ENCODE peak calls at places on chromosomes 11 and 22, in ten cellular contexts. One of them, this sample, is unnamed.
A peak's percentile ranks its signal among the peaks of the same experiment; 100 is the strongest.

GRCh38 chr11:82842019-82842418 is 58.2 kb downstream of the PRCP start:
- DNase-seq in AG04450: no peak
- DNase-seq in left ventricle myocardium inferior: no peak
- DNase-seq in endodermal cell: no peak
- DNase-seq in K562: no peak
- DNase-seq in lower leg skin: no peak
- DNase-seq in tibial nerve: no peak
- DNase-seq in AG09309: no peak
- DNase-seq in AG10803: no peak
- DNase-seq in right lobe of liver: no peak
- DNase-seq in this sample: no peak

GRCh38 chr11:86414032-86414431 is 39.3 kb downstream of the CCDC81 start:
- DNase-seq in tibial nerve: no peak
- DNase-seq in AG04450: no peak
- DNase-seq in endodermal cell: no peak
- DNase-seq in AG09309: no peak
- DNase-seq in right lobe of liver: no peak
- DNase-seq in AG10803: no peak
- DNase-seq in K562: no peak
- DNase-seq in lower leg skin: no peak
- DNase-seq in left ventricle myocardium inferior: no peak
- DNase-seq in this sample: no peak

GRCh38 chr22:17201285-17201945 is 17.8 kb downstream of the ADA2 start:
- DNase-seq in right lobe of liver: no peak
- DNase-seq in left ventricle myocardium inferior: no peak
- DNase-seq in AG09309: no peak
- DNase-seq in tibial nerve: no peak
- DNase-seq in AG04450: no peak
- DNase-seq in K562: peak; percentile 30
- DNase-seq in endodermal cell: peak; percentile 58
- DNase-seq in AG10803: peak; percentile 29
- DNase-seq in lower leg skin: no peak
- DNase-seq in this sample: no peak

GRCh38 chr22:46102159-46102558 is 48.2 kb upstream of the PPARA start:
- DNase-seq in AG10803: no peak
- DNase-seq in AG04450: no peak
- DNase-seq in endodermal cell: no peak
- DNase-seq in left ventricle myocardium inferior: no peak
- DNase-seq in lower leg skin: no peak
- DNase-seq in right lobe of liver: no peak
- DNase-seq in AG09309: no peak
- DNase-seq in tibial nerve: no peak
- DNase-seq in K562: no peak
- DNase-seq in this sample: no peak

GRCh38 chr22:43437871-43438475 is 26.2 kb downstream of the MPPED1 start:
- DNase-seq in left ventricle myocardium inferior: no peak
- DNase-seq in AG10803: no peak
- DNase-seq in tibial nerve: no peak
- DNase-seq in AG04450: no peak
- DNase-seq in K562: no peak
- DNase-seq in right lobe of liver: no peak
- DNase-seq in endodermal cell: no peak
- DNase-seq in AG09309: no peak
- DNase-seq in lower leg skin: no peak
- DNase-seq in this sample: no peak

GRCh38 chr11:20060180-20060579 is 100.1 kb downstream of the DBX1 start:
- DNase-seq in K562: no peak
- DNase-seq in tibial nerve: no peak
- DNase-seq in AG10803: no peak
- DNase-seq in left ventricle myocardium inferior: no peak
- DNase-seq in lower leg skin: no peak
- DNase-seq in right lobe of liver: no peak
- DNase-seq in AG09309: no peak
- DNase-seq in AG04450: no peak
- DNase-seq in endodermal cell: peak; percentile 10
- DNase-seq in this sample: no peak

GRCh38 chr11:76588455-76589325 is 81.9 kb downstream of the LRRC32 start:
- DNase-seq in lower leg skin: peak; percentile 50
- DNase-seq in AG04450: no peak
- DNase-seq in AG10803: no peak
- DNase-seq in AG09309: no peak
- DNase-seq in endodermal cell: peak; percentile 45
- DNase-seq in right lobe of liver: peak; percentile 75
- DNase-seq in left ventricle myocardium inferior: peak; percentile 74
- DNase-seq in tibial nerve: peak; percentile 36
- DNase-seq in K562: peak; percentile 9
- DNase-seq in this sample: no peak

GRCh38 chr11:117985953-117986887 is at the start of gene IL10RA:
- DNase-seq in K562: peak; percentile 90
- DNase-seq in left ventricle myocardium inferior: peak; percentile 84
- DNase-seq in AG04450: no peak
- DNase-seq in endodermal cell: peak; percentile 95
- DNase-seq in AG10803: peak; percentile 12
- DNase-seq in right lobe of liver: peak; percentile 84
- DNase-seq in AG09309: no peak
- DNase-seq in lower leg skin: peak; percentile 47
- DNase-seq in tibial nerve: peak; percentile 32
- DNase-seq in this sample: no peak

GRCh38 chr11:12827929-12828812 is 153.9 kb downstream of the TEAD1 start:
- DNase-seq in AG10803: peak; percentile 68
- DNase-seq in AG09309: peak; percentile 50
- DNase-seq in K562: peak; percentile 68
- DNase-seq in right lobe of liver: peak; percentile 57
- DNase-seq in lower leg skin: no peak
- DNase-seq in AG04450: no peak
- DNase-seq in tibial nerve: no peak
- DNase-seq in left ventricle myocardium inferior: no peak
- DNase-seq in endodermal cell: peak; percentile 80
- DNase-seq in this sample: no peak

GRCh38 chr11:102577723-102578122 is 47.2 kb upstream of the MMP7 start:
- DNase-seq in K562: no peak
- DNase-seq in tibial nerve: no peak
- DNase-seq in lower leg skin: no peak
- DNase-seq in endodermal cell: no peak
- DNase-seq in right lobe of liver: no peak
- DNase-seq in AG09309: no peak
- DNase-seq in left ventricle myocardium inferior: no peak
- DNase-seq in AG04450: no peak
- DNase-seq in AG10803: peak; percentile 25
- DNase-seq in this sample: no peak

GRCh38 chr11:12640926-12641849 is 33.0 kb upstream of the TEAD1 start:
- DNase-seq in K562: no peak
- DNase-seq in AG09309: no peak
- DNase-seq in left ventricle myocardium inferior: no peak
- DNase-seq in AG10803: no peak
- DNase-seq in tibial nerve: no peak
- DNase-seq in AG04450: no peak
- DNase-seq in right lobe of liver: no peak
- DNase-seq in endodermal cell: no peak
- DNase-seq in lower leg skin: no peak
- DNase-seq in this sample: no peak

GRCh38 chr11:112628676-112629075 is 332.5 kb upstream of the NCAM1 start:
- DNase-seq in AG04450: no peak
- DNase-seq in right lobe of liver: no peak
- DNase-seq in AG10803: no peak
- DNase-seq in endodermal cell: no peak
- DNase-seq in lower leg skin: no peak
- DNase-seq in AG09309: no peak
- DNase-seq in K562: no peak
- DNase-seq in tibial nerve: no peak
- DNase-seq in left ventricle myocardium inferior: no peak
- DNase-seq in this sample: no peak

GRCh38 chr11:1390603-1391164 is 950 bp downstream of the BRSK2 start:
- DNase-seq in AG04450: no peak
- DNase-seq in right lobe of liver: no peak
- DNase-seq in AG09309: no peak
- DNase-seq in K562: no peak
- DNase-seq in lower leg skin: no peak
- DNase-seq in left ventricle myocardium inferior: peak; percentile 57
- DNase-seq in endodermal cell: peak; percentile 83
- DNase-seq in tibial nerve: no peak
- DNase-seq in AG10803: no peak
- DNase-seq in this sample: no peak

DNA sequence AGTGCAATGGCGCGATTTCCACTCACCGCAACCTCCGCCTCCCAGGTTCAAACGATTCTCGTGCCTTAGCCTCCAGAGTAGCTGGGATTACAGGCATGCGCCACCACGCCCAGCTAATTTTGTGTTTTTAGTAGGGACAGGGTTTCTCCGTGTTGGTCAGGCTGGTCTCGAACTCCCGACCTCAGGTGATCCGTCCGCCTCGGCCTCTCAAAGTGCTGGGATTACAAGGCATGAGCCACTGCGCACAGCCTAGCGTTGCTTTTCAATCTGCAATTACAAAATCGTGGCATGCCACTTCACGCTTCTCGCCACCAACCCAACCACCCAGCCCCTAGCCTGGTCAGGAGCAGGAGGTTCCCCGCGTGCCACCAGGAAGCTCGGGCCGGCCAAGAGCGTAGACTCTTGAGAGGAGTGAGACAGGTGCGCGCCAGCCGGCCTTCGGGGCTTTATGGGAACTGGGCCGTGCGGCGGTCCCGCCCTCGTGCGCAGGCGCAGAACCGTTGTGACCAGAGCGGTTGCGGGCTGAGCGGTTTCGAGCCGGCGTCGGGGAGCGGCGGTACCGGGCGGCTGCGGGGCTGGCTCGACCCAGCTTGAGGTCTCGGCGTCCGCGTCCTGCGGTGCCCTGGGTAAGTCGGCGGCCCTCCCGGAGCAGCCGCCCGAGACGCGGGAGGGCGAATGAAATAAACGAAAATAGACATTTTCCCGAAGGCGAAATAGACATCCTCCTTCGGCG is at the start of gene ASRGL1:
- DNase-seq in lower leg skin: peak; percentile 58
- DNase-seq in AG10803: peak; percentile 42
- DNase-seq in AG04450: no peak
- DNase-seq in K562: peak; percentile 90
- DNase-seq in tibial nerve: peak; percentile 63
- DNase-seq in right lobe of liver: peak; percentile 92
- DNase-seq in AG09309: no peak
- DNase-seq in left ventricle myocardium inferior: peak; percentile 87
- DNase-seq in endodermal cell: peak; percentile 96
- DNase-seq in this sample: peak; percentile 22
- H3K4me3 ChIP-seq in lower leg skin: peak within 1 kb of the TSS; percentile 60
- H3K4me3 ChIP-seq in AG10803: peak within 1 kb of the TSS; percentile 58
- H3K4me3 ChIP-seq in AG04450: peak within 1 kb of the TSS; percentile 57
- H3K4me3 ChIP-seq in K562: peak within 1 kb of the TSS; percentile 54
- H3K4me3 ChIP-seq in tibial nerve: peak within 1 kb of the TSS; percentile 93
- H3K4me3 ChIP-seq in right lobe of liver: peak within 1 kb of the TSS; percentile 77
- H3K4me3 ChIP-seq in AG09309: peak within 1 kb of the TSS; percentile 53
- H3K4me3 ChIP-seq in left ventricle myocardium inferior: peak within 1 kb of the TSS; percentile 75
- H3K4me3 ChIP-seq in endodermal cell: peak within 1 kb of the TSS; percentile 93
- H3K4me3 ChIP-seq in this sample: peak within 1 kb of the TSS; percentile 55

DNA sequence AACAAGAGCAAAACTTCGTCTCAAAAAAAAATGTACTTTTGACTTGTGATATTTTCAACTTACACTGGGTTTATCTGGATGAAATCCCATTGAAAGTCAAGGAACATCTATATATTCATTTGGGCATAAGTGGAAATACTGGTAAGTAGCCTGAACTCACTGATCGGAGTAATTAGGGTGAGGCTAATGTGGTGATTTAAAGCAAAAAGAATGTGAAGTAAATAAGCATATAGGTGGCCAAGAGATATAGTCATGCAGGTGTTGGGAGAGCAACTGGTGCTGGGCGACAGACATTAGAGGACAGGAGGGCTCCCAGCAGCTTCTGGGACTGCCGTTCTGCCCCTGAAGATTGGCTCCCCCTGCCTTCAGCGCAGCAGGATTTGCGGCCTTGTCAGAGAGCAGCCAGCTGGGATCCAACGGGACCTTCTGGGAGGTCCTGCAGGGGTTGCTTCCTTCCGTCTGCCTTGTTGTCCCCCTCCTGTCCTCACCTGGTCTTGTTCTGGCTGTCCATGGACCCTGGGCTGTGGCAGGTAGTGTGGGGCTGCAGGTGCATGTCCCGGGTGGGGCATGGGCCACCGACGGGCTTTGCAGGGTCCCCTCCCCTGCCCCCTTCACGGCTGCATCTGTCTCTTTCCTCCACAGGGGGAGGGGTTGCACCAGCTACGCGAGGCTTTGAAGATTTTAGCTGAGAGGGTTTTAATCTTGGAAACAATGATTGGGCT is 14.1 kb downstream of the RHBDD3 start:
- DNase-seq in tibial nerve: no peak
- DNase-seq in lower leg skin: no peak
- DNase-seq in AG09309: no peak
- DNase-seq in endodermal cell: no peak
- DNase-seq in left ventricle myocardium inferior: no peak
- DNase-seq in AG04450: no peak
- DNase-seq in AG10803: no peak
- DNase-seq in K562: no peak
- DNase-seq in right lobe of liver: no peak
- DNase-seq in this sample: no peak
- TF ChIP-seq CTCF in tibial nerve: no peak
- TF ChIP-seq CTCF in lower leg skin: no peak
- TF ChIP-seq CTCF in AG09309: no peak
- TF ChIP-seq CTCF in endodermal cell: peak; percentile 30
- TF ChIP-seq CTCF in left ventricle myocardium inferior: no peak
- TF ChIP-seq CTCF in AG04450: no peak
- TF ChIP-seq CTCF in AG10803: no peak
- TF ChIP-seq CTCF in K562: no peak
- TF ChIP-seq CTCF in right lobe of liver: no peak
- TF ChIP-seq CTCF in this sample: no peak

GRCh38 chr11:114079406-114080072 is 20.0 kb downstream of the ZBTB16 start:
- DNase-seq in K562: no peak
- DNase-seq in endodermal cell: no peak
- DNase-seq in right lobe of liver: no peak
- DNase-seq in AG09309: no peak
- DNase-seq in left ventricle myocardium inferior: no peak
- DNase-seq in lower leg skin: no peak
- DNase-seq in AG10803: no peak
- DNase-seq in AG04450: no peak
- DNase-seq in tibial nerve: no peak
- DNase-seq in this sample: no peak
- H3K4me3 ChIP-seq in K562: no peak overlapping the region
- H3K4me3 ChIP-seq in endodermal cell: no peak overlapping the region
- H3K4me3 ChIP-seq in right lobe of liver: no peak overlapping the region
- H3K4me3 ChIP-seq in AG09309: no peak overlapping the region
- H3K4me3 ChIP-seq in left ventricle myocardium inferior: peak overlapping the region; percentile 30
- H3K4me3 ChIP-seq in lower leg skin: no peak overlapping the region
- H3K4me3 ChIP-seq in AG10803: no peak overlapping the region
- H3K4me3 ChIP-seq in AG04450: no peak overlapping the region
- H3K4me3 ChIP-seq in tibial nerve: peak overlapping the region; percentile 3
- H3K4me3 ChIP-seq in this sample: no peak overlapping the region

DNA sequence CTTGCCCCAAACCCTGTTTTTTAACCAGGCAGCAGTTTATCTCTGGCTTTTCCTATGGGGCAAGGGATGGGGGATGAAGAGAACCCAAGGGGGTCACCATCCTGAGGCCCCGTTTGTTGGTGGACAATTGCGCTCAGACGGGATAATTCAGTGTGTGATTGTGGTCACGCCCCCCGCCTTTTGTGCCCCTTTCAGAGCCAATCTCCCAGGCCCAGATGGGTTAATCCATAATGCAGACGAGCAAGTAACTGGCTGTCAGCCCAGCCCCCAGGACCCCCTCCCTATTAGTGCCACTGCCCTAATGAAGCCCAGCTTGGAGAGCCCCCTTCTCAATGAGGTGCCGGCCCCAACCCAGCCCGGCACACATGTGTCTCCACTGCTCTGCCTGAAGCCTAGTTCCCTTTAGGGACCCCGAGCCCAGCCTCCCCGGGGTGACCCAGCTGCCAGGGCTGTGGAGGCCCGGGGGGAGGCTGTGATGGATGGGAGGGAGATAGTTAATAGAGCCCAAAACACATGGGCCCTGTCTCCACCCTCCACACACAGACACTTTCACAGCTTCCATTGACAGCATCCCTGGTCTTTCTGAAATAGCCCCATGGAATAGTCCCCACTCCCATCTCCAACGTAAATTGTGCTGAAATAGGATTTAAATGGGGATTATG is 19.0 kb upstream of the ROBO3 start:
- DNase-seq in lower leg skin: no peak
- DNase-seq in endodermal cell: no peak
- DNase-seq in AG04450: no peak
- DNase-seq in left ventricle myocardium inferior: no peak
- DNase-seq in AG10803: no peak
- DNase-seq in tibial nerve: no peak
- DNase-seq in right lobe of liver: no peak
- DNase-seq in AG09309: no peak
- DNase-seq in K562: no peak
- DNase-seq in this sample: no peak
- TF ChIP-seq CTCF in lower leg skin: no peak
- TF ChIP-seq CTCF in endodermal cell: no peak
- TF ChIP-seq CTCF in AG04450: no peak
- TF ChIP-seq CTCF in left ventricle myocardium inferior: no peak
- TF ChIP-seq CTCF in AG10803: no peak
- TF ChIP-seq CTCF in tibial nerve: no peak
- TF ChIP-seq CTCF in right lobe of liver: no peak
- TF ChIP-seq CTCF in AG09309: no peak
- TF ChIP-seq CTCF in K562: no peak
- TF ChIP-seq CTCF in this sample: no peak

This sample was measured in HFF-Myc.